ENCODE peak calls at places on chromosomes 12 and 14, in five cellular contexts. D is stimulated activated CD4-positive, alpha-beta T cell treated with anti-CD3 and anti-CD28 coated beads, Interleukin-15, amount 100 ng/mL, for 48 hours; B is Karpas-422; E is thoracic aorta; G is H9. C is an unnamed sample.

GRCh38 chr14:100025111-100025510 is 40.1 kb upstream of the EVL start:
- DNase-seq in D (peak), B (peak), E (no peak), G (peak), C (no peak)

GRCh38 chr12:92136021-92136735 is 9.5 kb downstream of the BTG1 start:
- DNase-seq in D (no peak), B (no peak), E (no peak), G (no peak), C (no peak)

GRCh38 chr14:61527325-61528100 is 167.8 kb upstream of the HIF1A start:
- DNase-seq in D (no peak), B (no peak), E (no peak), G (no peak), C (no peak)

GRCh38 chr14:72652179-72652578 is 241.7 kb downstream of the DPF3 start:
- DNase-seq in D (no peak), B (no peak), E (no peak), G (no peak), C (no peak)

GRCh38 chr14:77140343-77140936 is 1.2 kb downstream of the ZDHHC22 start:
- DNase-seq in D (no peak), B (no peak), E (no peak), G (no peak), C (no peak)

GRCh38 chr14:29274890-29275651 is 508.5 kb downstream of the FOXG1 start:
- DNase-seq in D (no peak), B (no peak), E (no peak), G (no peak), C (no peak)

GRCh38 chr14:92316937-92317336 is 6.0 kb upstream of the SLC24A4 start:
- DNase-seq in D (no peak), B (no peak), E (no peak), G (no peak), C (no peak)

GRCh38 chr14:34484726-34485125 is 22.7 kb upstream of the SPTSSA start:
- DNase-seq in D (no peak), B (no peak), E (no peak), G (no peak), C (no peak)

GRCh38 chr14:24196071-24197061 is 1.1 kb upstream of the TM9SF1 start:
- DNase-seq in D (no peak), B (peak), E (no peak), G (no peak), C (no peak)

GRCh38 chr14:93086441-93087055 is 29.2 kb downstream of the ITPK1 start:
- DNase-seq in D (no peak), B (no peak), E (no peak), G (no peak), C (no peak)